ENCODE peak calls at places on chromosomes 12 and 14, in four cellular contexts. T is GM12865, A is fibroblast of pulmonary artery, I is IMR-90. W is an unnamed sample.

GRCh38 chr14:93045211-93045674 is 70.5 kb downstream of the ITPK1 start:
- DNase-seq in I (no peak), A (no peak), T (no peak), W (no peak)

GRCh38 chr12:25320123-25321006 is 69.6 kb upstream of the KRAS start:
- DNase-seq in A (no peak), I (no peak), T (peak), W (no peak)

GRCh38 chr12:120674172-120674571 is 12.8 kb upstream of the MLEC start:
- DNase-seq in I (no peak), A (no peak), T (peak), W (no peak)

GRCh38 chr12:16155938-16156337 is 121.5 kb downstream of the SLC15A5 start:
- DNase-seq in I (no peak), A (peak), T (no peak), W (no peak)

GRCh38 chr12:93778306-93778705 is 101.1 kb downstream of the CRADD start:
- DNase-seq in I (peak), A (peak), T (no peak), W (no peak)

GRCh38 chr12:5335059-5335458 is 96.8 kb upstream of the NTF3 start:
- DNase-seq in T (no peak), A (no peak), I (peak), W (no peak)

GRCh38 chr14:38958589-38958988 is 144.4 kb downstream of the SEC23A start:
- DNase-seq in T (no peak), I (no peak), A (peak), W (no peak)

GRCh38 chr12:74899031-74899829 is 310.4 kb downstream of the KCNC2 start:
- DNase-seq in A (no peak), T (no peak), I (no peak), W (no peak)

DNA sequence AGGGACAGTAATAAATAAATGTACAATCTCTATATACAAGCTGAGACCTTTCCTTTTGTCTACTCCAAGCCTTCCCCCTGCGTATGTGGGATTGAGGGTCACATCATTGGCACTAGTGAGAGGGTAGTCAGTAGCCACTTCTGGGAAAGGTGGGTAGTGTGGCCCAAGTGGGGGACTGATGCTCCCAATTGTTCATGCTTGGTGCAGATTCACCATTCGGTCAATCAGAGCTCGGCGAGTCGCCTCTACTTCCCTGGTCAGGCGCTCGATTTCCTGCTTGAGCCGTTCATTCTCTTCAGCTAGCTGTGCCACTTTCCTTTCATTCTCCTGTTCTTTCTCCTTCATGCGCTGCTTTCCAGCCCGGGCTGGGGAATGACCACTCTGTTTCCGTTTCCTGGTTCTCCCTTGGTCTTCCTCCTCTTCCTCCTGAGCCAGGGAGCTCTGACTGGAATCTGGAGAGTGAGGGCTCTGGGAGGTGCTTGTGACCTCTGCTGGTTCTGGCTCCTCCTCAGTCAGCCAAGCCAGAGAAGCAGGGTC is 3.6 kb downstream of the DDIT3 start:
- DNase-seq in T (no peak), I (no peak), A (no peak), W (no peak)
- H3K4me3 ChIP-seq in T (no peak), I (no peak), A (no peak), W (no peak)

GRCh38 chr14:64848239-64848638 is 31.5 kb downstream of the SPTB start:
- DNase-seq in A (no peak), T (peak), I (no peak), W (no peak)
- H3K4me3 ChIP-seq in A (no peak), T (no peak), I (no peak), W (no peak)

DNA sequence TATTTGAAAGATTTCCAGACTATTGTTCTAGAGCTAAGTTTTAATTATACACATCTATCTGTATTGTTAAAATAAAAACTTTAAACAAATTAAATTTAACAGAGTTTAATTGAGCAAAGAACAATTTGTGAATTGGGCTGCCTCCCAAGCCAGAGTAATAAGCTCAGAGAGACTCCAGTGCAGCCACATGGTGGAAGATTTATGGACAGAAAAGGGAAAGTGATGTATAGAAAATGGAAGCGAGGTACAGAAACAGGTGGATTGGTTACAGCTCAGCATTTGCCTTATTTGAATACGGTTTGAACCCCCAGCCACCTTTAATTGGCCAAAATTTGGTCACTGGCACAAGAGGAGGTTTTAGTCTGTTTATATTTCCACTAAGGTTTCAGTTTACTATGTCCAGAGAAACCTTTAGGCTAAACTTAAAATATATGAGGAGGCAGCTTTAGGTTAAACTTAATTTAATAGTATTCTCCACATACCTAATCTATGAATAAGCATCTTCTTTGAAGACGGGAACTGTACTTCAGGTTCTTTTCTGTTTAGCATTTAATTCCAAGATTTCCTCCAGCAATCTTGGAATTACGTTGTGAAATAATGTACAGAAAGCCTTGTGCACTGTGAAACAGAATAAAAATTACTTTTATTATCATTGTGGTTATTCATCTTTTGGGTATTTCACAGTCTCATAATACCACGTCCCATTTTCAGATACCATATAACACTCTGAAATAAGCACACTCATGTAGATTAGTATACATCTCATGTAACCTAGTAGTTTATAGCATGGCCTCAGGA is 19.4 kb downstream of the SRGAP1 start:
- DNase-seq in T (no peak), A (no peak), I (peak), W (peak)
- H3K4me3 ChIP-seq in T (no peak), A (no peak), I (no peak), W (no peak)

DNA sequence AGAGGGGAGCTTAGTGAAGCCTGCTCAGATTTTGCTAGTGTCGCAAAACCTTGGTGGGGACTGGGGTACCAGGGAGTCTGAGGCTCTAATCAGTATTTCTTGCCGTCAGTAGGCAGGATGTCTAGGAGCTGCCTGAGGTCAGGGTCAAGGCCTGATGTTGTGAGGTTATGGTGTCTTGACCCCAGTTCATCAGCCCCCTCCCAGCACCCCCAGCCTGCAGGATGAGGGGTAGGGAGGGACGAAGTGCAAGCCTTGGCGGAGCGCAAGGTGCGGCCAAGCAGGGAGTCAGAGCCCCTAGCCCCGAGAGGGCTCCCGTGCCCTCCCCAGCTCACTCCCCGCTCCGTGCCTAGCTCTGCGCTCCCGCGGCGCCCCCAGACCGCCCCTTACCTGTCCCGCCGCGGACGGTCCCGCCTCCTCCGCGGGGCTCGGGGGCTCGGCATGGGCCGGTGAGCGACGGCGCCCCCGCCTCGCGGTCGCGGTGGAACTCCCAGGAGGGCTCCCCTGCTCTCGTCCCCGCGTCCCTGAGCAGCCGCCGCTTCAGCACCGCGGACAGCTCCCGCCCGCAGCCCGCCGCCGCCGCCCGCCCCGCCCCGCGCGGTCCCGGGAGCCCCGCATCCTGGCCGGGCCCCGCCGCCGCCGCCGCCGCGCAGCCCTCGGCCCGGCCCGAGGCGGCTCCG is 347 bp downstream of the SYNDIG1L start:
- DNase-seq in A (peak), T (peak), I (no peak), W (no peak)
- H3K4me3 ChIP-seq in A (no peak), T (no peak), I (no peak), W (peak)

GRCh38 chr12:64824500-64825142 is at the start of gene TBC1D30:
- DNase-seq in I (peak), A (peak), T (peak), W (peak)

GRCh38 chr12:64825143-64826011 is 930 bp downstream of the TBC1D30 start:
- DNase-seq in T (peak), A (no peak), I (no peak), W (peak)

GRCh38 chr12:64824130-64824499 is 332 bp upstream of the TBC1D30 start:
- DNase-seq in A (no peak), T (no peak), I (no peak), W (no peak)

GRCh38 chr12:64828713-64829112 is 4.3 kb downstream of the TBC1D30 start:
- DNase-seq in T (no peak), A (no peak), I (no peak), W (peak)

GRCh38 chr12:64826234-64826633 is 1.8 kb downstream of the TBC1D30 start:
- DNase-seq in T (peak), I (peak), A (peak), W (peak)
- H3K4me3 ChIP-seq in T (peak), I (no peak), A (no peak), W (no peak)

GRCh38 chr12:27549801-27550652 is 26.0 kb downstream of the PPFIBP1 start:
- DNase-seq in A (peak), T (no peak), I (peak), W (peak)

GRCh38 chr12:27547592-27547991 is 23.6 kb downstream of the PPFIBP1 start:
- DNase-seq in T (no peak), A (no peak), I (no peak), W (no peak)

GRCh38 chr12:27548301-27549199 is 24.5 kb downstream of the PPFIBP1 start:
- DNase-seq in I (no peak), T (no peak), A (no peak), W (no peak)

GRCh38 chr12:27550653-27550975 is 26.6 kb downstream of the PPFIBP1 start:
- DNase-seq in A (no peak), T (no peak), I (no peak), W (no peak)

DNA sequence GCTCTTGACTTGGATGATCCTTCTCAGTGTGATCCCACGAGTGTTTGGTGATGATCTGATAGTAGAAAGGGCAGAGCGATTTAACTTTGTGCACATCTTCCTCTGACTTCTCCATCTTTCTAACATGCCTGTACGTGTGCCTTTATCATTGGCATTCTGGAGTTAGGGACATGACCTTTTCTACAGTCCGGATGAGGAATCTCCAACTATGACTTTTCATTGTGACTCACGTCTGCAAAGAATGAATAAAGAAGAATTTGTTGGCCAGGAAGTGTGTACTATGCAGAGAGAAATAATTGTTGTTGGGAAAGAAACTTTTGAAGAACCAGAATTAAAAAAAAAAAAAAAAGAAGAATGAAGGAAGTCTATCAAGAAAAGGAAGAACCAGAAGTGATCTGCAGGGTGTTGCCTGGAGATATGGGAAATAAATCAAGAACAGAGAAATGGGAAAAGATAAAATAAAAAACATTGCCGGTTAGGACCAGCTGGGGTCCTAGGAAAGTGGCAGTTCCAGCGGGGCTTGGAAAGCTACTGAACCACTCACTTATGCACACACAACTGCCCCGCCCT is 25.3 kb downstream of the PPFIBP1 start:
- DNase-seq in A (peak), T (no peak), I (peak), W (no peak)
- H3K4me3 ChIP-seq in A (peak), T (no peak), I (peak), W (no peak)

GRCh38 chr12:10363922-10364838 is 25.7 kb downstream of the KLRK1 start:
- DNase-seq in A (peak), I (peak), T (peak), W (no peak)

GRCh38 chr12:10363665-10363921 is 26.2 kb downstream of the KLRK1 start:
- DNase-seq in I (no peak), A (no peak), T (no peak), W (no peak)

GRCh38 chr12:10366875-10367274 is 23.0 kb downstream of the KLRK1 start:
- DNase-seq in A (peak), I (no peak), T (no peak), W (no peak)

GRCh38 chr12:10364839-10365681 is 24.8 kb downstream of the KLRK1 start:
- DNase-seq in A (peak), T (peak), I (peak), W (no peak)

GRCh38 chr12:10365716-10366433 is 24.0 kb downstream of the KLRK1 start:
- DNase-seq in I (peak), A (peak), T (no peak), W (no peak)
- H3K4me3 ChIP-seq in I (peak), A (peak), T (no peak), W (peak)

GRCh38 chr14:25026476-25027137 is 23.3 kb downstream of the STXBP6 start:
- DNase-seq in T (peak), I (no peak), A (no peak), W (no peak)
- H3K4me3 ChIP-seq in T (no peak), I (no peak), A (no peak), W (no peak)

DNA sequence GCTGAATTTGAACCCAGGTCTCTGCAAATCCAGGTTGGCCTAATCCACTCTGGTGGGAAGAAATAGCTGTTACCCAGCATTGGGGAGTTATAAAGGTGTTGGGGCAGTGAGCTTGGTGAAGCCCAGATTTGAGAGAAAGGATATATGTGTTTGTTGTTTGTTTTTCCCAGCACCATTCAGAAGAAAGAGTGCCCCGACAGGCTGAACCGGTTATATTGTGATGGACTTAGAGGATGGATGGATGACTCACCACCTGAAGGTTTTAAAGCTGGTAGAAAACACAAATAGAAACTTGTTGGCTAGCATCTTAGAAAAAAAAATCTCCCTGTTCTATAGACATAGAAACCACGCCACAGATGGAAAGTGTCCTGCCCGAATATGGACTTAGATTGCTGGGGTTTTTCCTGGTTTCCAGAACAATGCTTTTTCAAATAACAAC is 404.6 kb downstream of the MED13L start:
- DNase-seq in A (no peak), I (no peak), T (peak), W (no peak)
- H3K4me3 ChIP-seq in A (no peak), I (no peak), T (no peak), W (no peak)